ENCODE peak calls at places on chromosomes 11 and 22, in ten cellular contexts. E, X, S, L, M, Y, I, V, T and P are unnamed samples.

GRCh38 chr22:36431977-36432376 is 44.2 kb upstream of the MYH9 start:
- DNase-seq in E (no peak), X (no peak), S (no peak), L (no peak), M (no peak), Y (no peak), I (no peak), V (no peak), T (no peak), P (no peak)

GRCh38 chr11:15918212-15918611 is 438.1 kb downstream of the SOX6 start:
- DNase-seq in E (no peak), X (no peak), S (no peak), L (no peak), M (no peak), Y (no peak), I (no peak), V (peak; percentile 20), T (no peak), P (no peak)

GRCh38 chr22:47628477-47629272 is 866.2 kb downstream of the TBC1D22A start:
- DNase-seq in E (no peak), X (no peak), S (peak; percentile 4), L (no peak), M (no peak), Y (no peak), I (no peak), V (no peak), T (no peak), P (no peak)

GRCh38 chr11:76668362-76669155 is 2.0 kb downstream of the LRRC32 start:
- DNase-seq in E (no peak), X (no peak), S (peak; percentile 23), L (no peak), M (no peak), Y (no peak), I (peak; percentile 30), V (no peak), T (no peak), P (no peak)

GRCh38 chr22:19872779-19873137 is 18.1 kb upstream of the GNB1L start:
- DNase-seq in E (no peak), X (peak; percentile 14), S (no peak), L (peak; percentile 55), M (no peak), Y (no peak), I (peak; percentile 51), V (no peak), T (no peak), P (no peak)

GRCh38 chr11:122754553-122755322 is 83.6 kb upstream of the CRTAM start:
- DNase-seq in E (peak; percentile 25), X (no peak), S (no peak), L (no peak), M (no peak), Y (no peak), I (no peak), V (peak; percentile 54), T (no peak), P (no peak)

GRCh38 chr11:121451178-121451981 is 734 bp upstream of the SORL1 start:
- DNase-seq in E (no peak), X (no peak), S (no peak), L (peak; percentile 81), M (no peak), Y (no peak), I (peak; percentile 89), V (no peak), T (no peak), P (no peak)

GRCh38 chr22:33831651-33832050 is 88.6 kb downstream of the LARGE1 start:
- DNase-seq in E (no peak), X (no peak), S (no peak), L (no peak), M (no peak), Y (no peak), I (no peak), V (no peak), T (no peak), P (no peak)

GRCh38 chr11:73340164-73340563 is 32.1 kb downstream of the ARHGEF17 start:
- DNase-seq in E (no peak), X (no peak), S (no peak), L (no peak), M (no peak), Y (no peak), I (no peak), V (no peak), T (no peak), P (no peak)
- H3K9me3 ChIP-seq in E (no peaks in the 10 kb centered on the region), X (no peaks in the 10 kb centered on the region), S (no peaks in the 10 kb centered on the region), L (no peaks in the 10 kb centered on the region), M (no peaks in the 10 kb centered on the region), Y (no peaks in the 10 kb centered on the region), I (no peaks in the 10 kb centered on the region), V (no peaks in the 10 kb centered on the region), T (no peaks in the 10 kb centered on the region), P (no peaks in the 10 kb centered on the region)

GRCh38 chr11:24781288-24781687 is 284.4 kb downstream of the LUZP2 start:
- DNase-seq in E (peak; percentile 49), X (no peak), S (no peak), L (no peak), M (no peak), Y (no peak), I (no peak), V (no peak), T (no peak), P (no peak)

GRCh38 chr11:24779791-24780190 is 282.9 kb downstream of the LUZP2 start:
- DNase-seq in E (no peak), X (no peak), S (no peak), L (no peak), M (no peak), Y (no peak), I (no peak), V (peak; percentile 29), T (no peak), P (no peak)
- TF ChIP-seq CTCF in E (no peak), X (no peak), S (no peak), L (no peak), M (peak; percentile 26), Y (no peak), I (no peak), V (peak; percentile 44), T (peak; percentile 27), P (no peak)

GRCh38 chr22:43047605-43048004 is 32.7 kb upstream of the PACSIN2 start:
- DNase-seq in E (no peak), X (no peak), S (no peak), L (no peak), M (no peak), Y (no peak), I (no peak), V (no peak), T (no peak), P (no peak)

GRCh38 chr22:43053176-43053575 is 36.0 kb downstream of the TTLL1 start:
- DNase-seq in E (no peak), X (no peak), S (no peak), L (no peak), M (no peak), Y (no peak), I (no peak), V (peak; percentile 34), T (no peak), P (no peak)

DNA sequence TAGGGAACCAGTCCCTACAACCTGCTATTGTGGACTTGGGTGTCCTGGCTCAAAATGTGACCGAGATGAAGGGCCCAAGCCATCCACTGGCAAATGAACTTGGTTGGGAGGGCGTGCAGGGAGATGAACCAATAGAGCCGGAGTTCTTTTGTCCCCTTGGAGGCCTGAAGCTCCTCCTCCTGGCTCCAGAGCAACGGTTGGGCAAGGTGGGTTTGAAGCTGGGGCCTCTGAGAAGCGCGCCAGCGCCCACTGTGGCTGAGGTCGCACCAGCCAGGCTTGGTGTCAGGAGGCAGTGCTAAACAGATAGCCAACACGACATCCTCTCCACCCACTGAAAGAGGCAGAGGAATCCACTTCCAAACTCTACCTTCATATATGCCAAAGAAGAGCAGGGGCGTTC is 36.0 kb upstream of the PACSIN2 start:
- DNase-seq in E (no peak), X (no peak), S (no peak), L (no peak), M (no peak), Y (no peak), I (no peak), V (peak; percentile 49), T (no peak), P (no peak)
- H3K4me3 ChIP-seq in E (no peak overlapping the region), X (no peak overlapping the region), S (no peak overlapping the region), L (no peak overlapping the region), M (no peak overlapping the region), Y (no peak overlapping the region), I (no peak overlapping the region), V (no peak overlapping the region), T (no peak overlapping the region), P (no peak overlapping the region)

GRCh38 chr11:47889714-47890441 is 41.7 kb upstream of the NUP160 start:
- DNase-seq in E (no peak), X (no peak), S (no peak), L (no peak), M (no peak), Y (no peak), I (no peak), V (no peak), T (no peak), P (no peak)

GRCh38 chr11:47891886-47892285 is 43.7 kb upstream of the NUP160 start:
- DNase-seq in E (no peak), X (no peak), S (no peak), L (no peak), M (no peak), Y (no peak), I (no peak), V (no peak), T (no peak), P (no peak)

GRCh38 chr11:47899801-47900200 is 51.7 kb upstream of the NUP160 start:
- DNase-seq in E (peak; percentile 92), X (no peak), S (no peak), L (no peak), M (no peak), Y (no peak), I (no peak), V (no peak), T (no peak), P (no peak)

GRCh38 chr11:47896199-47896598 is 48.0 kb upstream of the NUP160 start:
- DNase-seq in E (no peak), X (no peak), S (no peak), L (no peak), M (no peak), Y (no peak), I (no peak), V (no peak), T (no peak), P (no peak)

DNA sequence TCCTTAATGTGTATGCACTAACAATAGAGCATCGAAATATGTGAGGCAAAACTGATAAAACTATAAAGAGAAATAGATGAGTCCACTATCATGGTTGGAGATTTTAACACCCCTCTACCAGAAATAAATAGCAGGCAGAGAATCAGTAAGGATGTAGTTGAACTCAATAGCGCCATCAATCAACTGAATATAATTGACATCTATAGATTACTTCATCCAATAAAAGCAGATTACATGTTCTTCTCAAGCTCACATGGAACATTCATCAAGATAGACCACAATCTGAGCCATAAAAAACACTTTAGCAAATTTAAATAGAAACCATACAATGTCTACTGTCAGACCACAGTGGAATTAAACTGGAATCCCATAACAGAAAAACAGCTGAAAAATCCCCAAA is 46.9 kb upstream of the NUP160 start:
- DNase-seq in E (no peak), X (no peak), S (no peak), L (no peak), M (no peak), Y (no peak), I (no peak), V (no peak), T (no peak), P (no peak)
- H3K9me3 ChIP-seq in E (no peaks in the 10 kb centered on the region), X (no peaks in the 10 kb centered on the region), S (no peaks in the 10 kb centered on the region), L (no peaks in the 10 kb centered on the region), M (peaks cover 8% of the 10 kb centered on the region), Y (no peaks in the 10 kb centered on the region), I (no peaks in the 10 kb centered on the region), V (no peaks in the 10 kb centered on the region), T (no peaks in the 10 kb centered on the region), P (no peaks in the 10 kb centered on the region)

GRCh38 chr11:43944761-43945311 is 2.4 kb downstream of the C11orf96 start:
- DNase-seq in E (peak; percentile 87), X (peak; percentile 76), S (peak; percentile 91), L (peak; percentile 85), M (no peak), Y (peak; percentile 79), I (peak; percentile 79), V (peak; percentile 58), T (peak; percentile 54), P (peak; percentile 84)
- TF ChIP-seq CTCF in E (peak; percentile 96), X (peak; percentile 80), S (peak; percentile 92), L (peak; percentile 63), M (peak; percentile 78), Y (peak; percentile 91), I (peak; percentile 33), V (peak; percentile 80), T (peak; percentile 96), P (peak; percentile 74)